ENCODE peak calls at places on chromosome 12, in nine cellular contexts. D is Caco-2; S is CD8-positive, alpha-beta T cell; P is A673; V is heart right ventricle; Q is tibial artery; T is endothelial cell; F is HL-60; U is lung. K is an unnamed sample.

GRCh38 chr12:64752833-64753238 is 6.4 kb downstream of the GNS start:
- DNase-seq in D (no peak), S (no peak), P (no peak), V (no peak), Q (no peak), T (no peak), F (no peak), U (no peak), K (no peak)

GRCh38 chr12:42143401-42144173 is 1.1 kb downstream of the GXYLT1 start:
- DNase-seq in D (no peak), S (no peak), P (peak; percentile 35), V (no peak), Q (no peak), T (no peak), F (no peak), U (no peak), K (no peak)

GRCh38 chr12:111434680-111435338 is 29.1 kb downstream of the SH2B3 start:
- DNase-seq in D (no peak), S (peak; percentile 73), P (peak; percentile 73), V (peak; percentile 76), Q (no peak), T (peak; percentile 3), F (no peak), U (no peak), K (no peak)

GRCh38 chr12:104435765-104436164 is 21.0 kb upstream of the CHST11 start:
- DNase-seq in D (no peak), S (no peak), P (no peak), V (no peak), Q (no peak), T (no peak), F (no peak), U (no peak), K (no peak)

GRCh38 chr12:31342314-31342713 is 16.4 kb upstream of the SINHCAF start:
- DNase-seq in D (no peak), S (no peak), P (no peak), V (no peak), Q (no peak), T (no peak), F (no peak), U (no peak), K (no peak)

GRCh38 chr12:92745874-92746553 is 43.2 kb downstream of the PLEKHG7 start:
- DNase-seq in D (no peak), S (no peak), P (peak; percentile 67), V (peak; percentile 86), Q (peak; percentile 82), T (no peak), F (no peak), U (peak; percentile 66), K (no peak)

GRCh38 chr12:96051756-96052155 is 16.4 kb upstream of the LTA4H start:
- DNase-seq in D (no peak), S (no peak), P (no peak), V (no peak), Q (no peak), T (no peak), F (no peak), U (no peak), K (no peak)

GRCh38 chr12:126418357-126418756 is 1353.1 kb downstream of the AACS start:
- DNase-seq in D (no peak), S (no peak), P (no peak), V (no peak), Q (no peak), T (no peak), F (no peak), U (no peak), K (no peak)

GRCh38 chr12:52387859-52388258 is 2.4 kb upstream of the KRT84 start:
- DNase-seq in D (no peak), S (no peak), P (no peak), V (no peak), Q (no peak), T (no peak), F (no peak), U (no peak), K (no peak)

GRCh38 chr12:6039894-6040601 is 84.4 kb downstream of the VWF start:
- DNase-seq in D (peak; percentile 82), S (peak; percentile 30), P (peak; percentile 77), V (peak; percentile 67), Q (no peak), T (peak; percentile 65), F (no peak), U (peak; percentile 54), K (peak; percentile 61)

GRCh38 chr12:6437586-6437985 is 7.2 kb upstream of the CD27 start:
- DNase-seq in D (no peak), S (no peak), P (no peak), V (no peak), Q (no peak), T (no peak), F (no peak), U (no peak), K (no peak)

GRCh38 chr12:109632299-109632698 is 58.7 kb downstream of the MVK start:
- DNase-seq in D (no peak), S (no peak), P (no peak), V (no peak), Q (no peak), T (no peak), F (no peak), U (no peak), K (no peak)

GRCh38 chr12:109934026-109934425 is 34.0 kb downstream of the TCHP start:
- DNase-seq in D (peak; percentile 30), S (no peak), P (no peak), V (no peak), Q (peak; percentile 7), T (no peak), F (no peak), U (no peak), K (no peak)

GRCh38 chr12:19387182-19387581 is 52.1 kb upstream of the AEBP2 start:
- DNase-seq in D (no peak), S (no peak), P (no peak), V (peak; percentile 22), Q (no peak), T (no peak), F (no peak), U (no peak), K (no peak)

GRCh38 chr12:7905071-7905470 is 30.9 kb downstream of the SLC2A3 start:
- DNase-seq in D (no peak), S (no peak), P (peak; percentile 83), V (no peak), Q (no peak), T (no peak), F (no peak), U (no peak), K (no peak)

DNA sequence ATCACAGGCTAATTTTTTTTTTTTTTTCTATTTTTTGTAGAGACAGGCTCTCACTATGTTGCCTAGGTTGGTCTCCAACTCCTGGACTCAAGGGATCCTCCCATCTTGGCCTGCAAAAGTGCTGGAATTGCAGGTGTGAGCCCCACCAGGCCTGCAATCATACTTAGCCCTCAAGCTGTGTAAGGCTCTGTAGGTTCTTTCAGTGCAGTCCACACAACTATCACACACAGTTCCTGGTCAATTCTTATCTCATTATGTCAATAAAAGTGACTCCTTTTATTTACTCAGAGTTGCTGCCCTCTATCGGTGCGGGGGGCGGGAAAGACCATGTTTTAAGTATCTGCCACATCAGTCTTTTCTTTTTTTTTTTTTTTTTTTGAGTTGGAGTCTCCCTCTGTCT is 29.0 kb downstream of the SLC2A3 start:
- DNase-seq in D (peak; percentile 96), S (peak; percentile 32), P (peak; percentile 73), V (peak; percentile 17), Q (no peak), T (peak; percentile 59), F (no peak), U (no peak), K (peak; percentile 5)
- TF ChIP-seq CTCF in D (peak; percentile 81), S (no peak), P (peak; percentile 55), V (no peak), Q (no peak), T (peak; percentile 33), F (no peak), U (no peak), K (peak; percentile 61)

GRCh38 chr12:117100251-117100650 is 1.0 kb upstream of the TESC start:
- DNase-seq in D (peak; percentile 29), S (no peak), P (no peak), V (no peak), Q (no peak), T (no peak), F (no peak), U (no peak), K (no peak)
- TF ChIP-seq CTCF in D (peak; percentile 29), S (no peak), P (peak; percentile 16), V (peak; percentile 35), Q (no peak), T (peak; percentile 50), F (peak; percentile 5), U (no peak), K (peak; percentile 50)

DNA sequence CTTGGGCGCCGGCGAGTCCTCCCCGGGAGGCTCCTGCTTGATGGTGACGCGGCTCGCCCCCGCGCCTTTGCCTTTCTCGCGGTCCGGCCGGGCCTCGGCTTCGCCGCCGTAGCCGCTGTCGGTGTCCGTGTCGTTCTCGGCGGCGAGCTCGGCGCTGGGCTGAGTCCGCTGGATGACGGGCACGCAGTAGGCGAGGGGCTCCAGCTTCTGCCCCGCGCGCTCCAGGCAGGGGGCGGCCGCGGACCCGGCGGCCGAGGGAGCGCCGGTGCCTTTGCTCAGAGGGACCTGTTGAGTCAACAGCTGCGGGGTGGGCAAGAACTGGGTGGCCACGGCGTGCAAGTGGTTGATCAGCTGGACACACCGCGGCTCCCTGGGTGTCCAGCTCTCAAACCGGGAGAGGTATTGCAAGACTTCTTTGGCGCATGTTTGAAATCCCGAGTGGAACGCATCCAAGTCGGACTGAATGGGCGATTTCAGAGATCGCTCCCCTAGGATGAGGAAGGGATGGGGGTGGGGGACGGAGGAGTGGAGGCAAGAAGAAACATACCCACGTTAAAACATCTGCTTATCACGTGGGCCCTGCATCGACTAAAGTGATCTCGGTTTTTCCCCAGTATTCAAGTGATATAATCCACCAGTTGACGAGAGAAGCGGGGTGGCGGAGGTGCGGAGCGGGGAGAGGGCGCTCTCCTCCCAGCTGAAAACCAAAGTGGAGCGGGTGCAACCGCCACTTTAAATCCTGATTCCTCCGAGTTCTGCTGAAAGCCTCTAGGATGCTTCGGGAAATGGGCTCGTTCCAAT is 2.0 kb downstream of the BHLHE41 start:
- DNase-seq in D (peak; percentile 68), S (no peak), P (peak; percentile 75), V (peak; percentile 67), Q (peak; percentile 90), T (peak; percentile 66), F (no peak), U (peak; percentile 51), K (peak; percentile 43)
- TF ChIP-seq CTCF in D (no peak), S (no peak), P (peak; percentile 50), V (peak; percentile 48), Q (no peak), T (no peak), F (no peak), U (no peak), K (no peak)

GRCh38 chr12:99282086-99282485 is 365.5 kb upstream of the GARIN6 start:
- DNase-seq in D (no peak), S (no peak), P (no peak), V (no peak), Q (no peak), T (no peak), F (no peak), U (no peak), K (no peak)

GRCh38 chr12:99284161-99284560 is 363.4 kb upstream of the GARIN6 start:
- DNase-seq in D (no peak), S (no peak), P (no peak), V (no peak), Q (no peak), T (no peak), F (no peak), U (no peak), K (no peak)

GRCh38 chr12:99282670-99283069 is 364.9 kb upstream of the GARIN6 start:
- DNase-seq in D (no peak), S (no peak), P (no peak), V (no peak), Q (no peak), T (no peak), F (no peak), U (no peak), K (no peak)

GRCh38 chr12:99281277-99281676 is 366.3 kb upstream of the GARIN6 start:
- DNase-seq in D (no peak), S (no peak), P (no peak), V (no peak), Q (no peak), T (no peak), F (no peak), U (no peak), K (no peak)

GRCh38 chr12:99287136-99287535 is 360.4 kb upstream of the GARIN6 start:
- DNase-seq in D (no peak), S (no peak), P (no peak), V (no peak), Q (no peak), T (no peak), F (no peak), U (no peak), K (no peak)
- TF ChIP-seq CTCF in D (no peak), S (no peak), P (peak; percentile 13), V (no peak), Q (no peak), T (no peak), F (no peak), U (no peak), K (no peak)